ENCODE peak calls at places on chromosomes 16 and 17, in four cellular contexts. Q, U, J and W are unnamed samples.

GRCh38 chr17:15220785-15221184 is 44.3 kb downstream of the PMP22 start:
- DNase-seq in J (peak), U (peak), Q (no peak), W (peak)

GRCh38 chr17:68298601-68299000 is 7.3 kb downstream of the ARSG start:
- DNase-seq in J (no peak), U (no peak), Q (no peak), W (no peak)

GRCh38 chr17:64054304-64054703 is 33.9 kb upstream of the ICAM2 start:
- DNase-seq in J (no peak), U (no peak), Q (no peak), W (no peak)

GRCh38 chr17:72699566-72699965 is 392.9 kb downstream of the SLC39A11 start:
- DNase-seq in U (peak), J (peak), Q (no peak), W (peak)

GRCh38 chr16:76194621-76195015 is 82.6 kb upstream of the CNTNAP4 start:
- DNase-seq in U (no peak), Q (no peak), J (no peak), W (no peak)

GRCh38 chr17:12605222-12605621 is 60.5 kb upstream of the MYOCD start:
- DNase-seq in Q (no peak), U (peak), J (peak), W (no peak)

GRCh38 chr16:89155184-89155679 is 16.3 kb upstream of the CDH15 start:
- DNase-seq in Q (no peak), U (peak), J (peak), W (peak)

GRCh38 chr17:50219939-50220465 is 18.6 kb upstream of the COL1A1 start:
- DNase-seq in Q (no peak), U (peak), J (peak), W (peak)

GRCh38 chr16:11546522-11547485 is 39.9 kb downstream of the LITAF start:
- DNase-seq in J (peak), Q (no peak), U (peak), W (peak)

GRCh38 chr16:84851192-84852127 is 31.7 kb downstream of the CRISPLD2 start:
- DNase-seq in U (peak), Q (peak), J (peak), W (peak)

GRCh38 chr16:57914244-57915173 is 56.4 kb downstream of the CNGB1 start:
- DNase-seq in Q (no peak), U (no peak), J (no peak), W (no peak)

GRCh38 chr17:57874434-57875108 is 24.7 kb upstream of the MRPS23 start:
- DNase-seq in Q (no peak), U (peak), J (peak), W (peak)

GRCh38 chr16:50354082-50354481 is 14.7 kb downstream of the BRD7 start:
- DNase-seq in U (no peak), Q (no peak), J (no peak), W (no peak)

GRCh38 chr17:81440511-81441244 is 45.4 kb downstream of the BAHCC1 start:
- DNase-seq in J (no peak), Q (no peak), U (no peak), W (no peak)

GRCh38 chr17:57545836-57546305 is 199.2 kb downstream of the CCDC182 start:
- DNase-seq in U (no peak), J (no peak), Q (no peak), W (no peak)

GRCh38 chr17:29111816-29112499 is 68.2 kb downstream of the MYO18A start:
- DNase-seq in U (peak), J (peak), Q (peak), W (peak)

GRCh38 chr17:33874617-33875060 is 380.4 kb upstream of the CCL2 start:
- DNase-seq in Q (no peak), J (no peak), U (no peak), W (no peak)

GRCh38 chr17:69492410-69493071 is 78.0 kb downstream of the MAP2K6 start:
- DNase-seq in Q (no peak), J (peak), U (peak), W (peak)

GRCh38 chr16:89407925-89408300 is 82.4 kb downstream of the ANKRD11 start:
- DNase-seq in U (peak), J (peak), Q (no peak), W (peak)

GRCh38 chr16:12964466-12964865 is 63.1 kb downstream of the SHISA9 start:
- DNase-seq in Q (no peak), J (no peak), U (no peak), W (no peak)

GRCh38 chr16:82995927-82996441 is 369.2 kb downstream of the CDH13 start:
- DNase-seq in Q (no peak), J (peak), U (peak), W (peak)

GRCh38 chr16:68404736-68405345 is 43.5 kb downstream of the SMPD3 start:
- DNase-seq in Q (no peak), J (no peak), U (no peak), W (no peak)

GRCh38 chr17:57819867-57820266 is 30.0 kb downstream of the MRPS23 start:
- DNase-seq in U (no peak), Q (no peak), J (no peak), W (no peak)

GRCh38 chr17:78355045-78355641 is 4.7 kb downstream of the SOCS3 start:
- DNase-seq in U (no peak), Q (no peak), J (no peak), W (no peak)

GRCh38 chr16:4110065-4110464 is 6.2 kb downstream of the ADCY9 start:
- DNase-seq in J (no peak), U (no peak), Q (no peak), W (no peak)

GRCh38 chr16:8182761-8183160 is 407.6 kb downstream of the TMEM114 start:
- DNase-seq in U (no peak), J (no peak), Q (no peak), W (no peak)

GRCh38 chr16:68190745-68191510 is 45.0 kb downstream of the ESRP2 start:
- DNase-seq in Q (no peak), U (no peak), J (no peak), W (no peak)

GRCh38 chr16:88931936-88932335 is 45.1 kb downstream of the CBFA2T3 start:
- DNase-seq in Q (no peak), U (no peak), J (no peak), W (no peak)

GRCh38 chr16:57194512-57194911 is 8.4 kb downstream of the RSPRY1 start:
- DNase-seq in Q (no peak), J (peak), U (peak), W (peak)

GRCh38 chr17:63445571-63446217 is 412 bp downstream of the CYB561 start:
- DNase-seq in U (no peak), Q (no peak), J (peak), W (peak)

GRCh38 chr16:23082161-23082788 is 67.0 kb downstream of the USP31 start:
- DNase-seq in Q (no peak), U (peak), J (peak), W (no peak)

GRCh38 chr17:74964988-74965622 is 7.5 kb downstream of the HID1 start:
- DNase-seq in U (no peak), Q (no peak), J (no peak), W (no peak)

GRCh38 chr17:62826956-62827355 is 18.8 kb upstream of the MARCHF10 start:
- DNase-seq in U (peak), Q (no peak), J (peak), W (no peak)

GRCh38 chr16:88977028-88977844 is at the start of gene CBFA2T3:
- DNase-seq in J (peak), Q (peak), U (no peak), W (no peak)

GRCh38 chr17:60959011-60959410 is 281.4 kb downstream of the BCAS3 start:
- DNase-seq in Q (no peak), J (peak), U (peak), W (no peak)
- TF ChIP-seq CTCF in Q (no peak), J (no peak), U (no peak), W (no peak)

GRCh38 chr17:2250140-2251095 is 53.2 kb downstream of the SMG6 start:
- DNase-seq in Q (no peak), U (peak), J (peak), W (no peak)

GRCh38 chr17:2253768-2254406 is 49.7 kb downstream of the SMG6 start:
- DNase-seq in J (no peak), Q (no peak), U (peak), W (no peak)

GRCh38 chr17:2247005-2247404 is 56.6 kb downstream of the SMG6 start:
- DNase-seq in Q (no peak), J (no peak), U (no peak), W (no peak)

GRCh38 chr17:2253362-2253761 is 50.2 kb downstream of the SMG6 start:
- DNase-seq in Q (no peak), U (no peak), J (no peak), W (no peak)

GRCh38 chr17:2251098-2251497 is 52.5 kb downstream of the SMG6 start:
- DNase-seq in U (no peak), J (no peak), Q (no peak), W (no peak)
- H3K4me3 ChIP-seq in U (no peak), J (no peak), Q (no peak), W (no peak)

DNA sequence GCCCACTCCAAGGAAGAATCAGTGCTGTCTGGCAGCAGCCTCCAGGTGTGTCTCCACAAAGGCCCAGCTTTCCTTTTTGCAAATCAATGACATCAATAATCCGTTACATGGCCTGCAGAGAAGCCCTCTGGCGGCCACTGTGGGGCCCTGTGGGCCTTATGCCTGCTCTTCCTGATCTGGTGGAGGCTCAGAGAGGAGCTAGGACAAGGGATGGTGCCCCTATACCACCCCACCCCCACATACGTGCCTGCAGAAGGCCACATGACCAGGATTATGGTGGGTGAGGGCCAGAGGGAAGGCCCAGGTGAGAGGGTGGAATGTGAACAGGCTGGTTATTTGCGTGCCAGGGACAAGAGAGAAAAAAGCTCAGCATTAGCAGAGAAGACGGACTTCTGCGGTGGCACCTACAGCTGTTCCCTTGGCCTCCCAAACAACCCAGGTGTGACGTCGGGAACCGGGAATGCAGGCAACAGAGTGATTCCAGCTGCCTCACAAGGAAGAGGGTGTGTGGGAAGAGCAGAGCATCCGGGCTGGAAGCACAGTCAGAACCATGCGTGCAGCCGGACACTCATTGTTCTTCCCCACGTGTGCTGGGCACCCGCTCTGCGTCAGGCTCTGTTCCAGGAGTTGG is 22.5 kb downstream of the EIF4A3 start:
- DNase-seq in J (peak), U (peak), Q (no peak), W (peak)
- TF ChIP-seq CTCF in J (peak), U (peak), Q (no peak), W (peak)

DNA sequence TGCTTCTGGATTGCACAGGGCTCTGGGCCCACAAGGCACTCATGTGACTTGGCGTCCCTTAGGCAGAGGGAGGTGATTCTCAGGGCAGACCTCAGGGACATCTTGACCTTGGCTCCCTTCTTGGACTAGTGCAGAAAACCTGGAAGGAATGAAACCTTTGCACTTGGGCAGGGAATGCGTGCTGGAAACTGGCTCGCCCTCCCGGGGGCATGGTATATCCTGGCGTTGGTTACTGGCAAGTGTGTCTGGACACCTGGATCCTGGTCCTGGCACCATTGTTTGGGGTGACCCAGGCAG is 63.5 kb upstream of the LGALS9 start:
- DNase-seq in J (no peak), Q (no peak), U (no peak), W (no peak)
- H3K4me3 ChIP-seq in J (no peak), Q (no peak), U (no peak), W (no peak)

DNA sequence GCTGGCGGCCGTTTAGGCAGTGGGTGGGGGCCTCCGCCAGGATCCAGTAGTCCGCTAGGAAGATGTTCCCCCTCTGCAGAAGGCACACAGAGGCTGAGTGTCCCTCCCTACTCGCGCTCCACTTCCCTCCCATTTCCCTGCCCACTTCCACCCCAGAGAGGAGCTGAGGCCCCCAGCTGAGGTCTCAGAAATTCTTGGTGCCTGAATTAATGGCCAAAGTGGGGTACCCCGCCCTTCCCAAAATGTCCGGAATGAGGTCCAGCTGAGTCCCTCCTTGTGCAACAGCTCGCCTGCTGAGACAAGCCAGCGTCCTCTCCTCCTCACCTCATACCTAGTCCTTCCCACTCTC is 7.9 kb downstream of the ALOXE3 start:
- DNase-seq in Q (no peak), J (no peak), U (no peak), W (no peak)
- TF ChIP-seq CTCF in Q (no peak), J (no peak), U (no peak), W (no peak)

GRCh38 chr17:1108560-1108809 is 71.3 kb downstream of the ABR start:
- DNase-seq in J (no peak), Q (no peak), U (no peak), W (no peak)
- H3K4me3 ChIP-seq in J (peak), Q (peak), U (peak), W (peak)

DNA sequence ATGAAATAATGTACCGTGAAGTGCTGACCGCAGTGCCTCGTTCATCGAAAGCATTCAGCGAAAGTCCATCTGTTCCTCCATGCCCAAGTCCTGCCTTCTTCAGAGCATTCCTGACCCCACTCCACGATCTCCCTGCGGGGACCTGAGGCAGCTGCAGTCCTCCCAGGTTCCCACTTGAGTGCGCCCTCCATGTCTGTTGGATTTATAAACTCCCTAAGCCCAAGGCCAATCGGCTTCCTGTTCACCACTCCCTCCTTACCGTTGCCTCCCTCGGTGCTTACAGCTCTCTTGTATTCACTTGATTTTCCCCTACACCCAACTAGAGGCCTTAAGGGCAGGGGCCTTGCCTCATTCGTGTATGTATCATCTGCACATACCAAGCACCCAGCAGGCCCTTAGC is 2.8 kb downstream of the RAD51D start:
- DNase-seq in J (no peak), U (no peak), Q (no peak), W (no peak)
- TF ChIP-seq CTCF in J (no peak), U (no peak), Q (no peak), W (no peak)